ENCODE peak calls at places on chromosomes 2 and 18, in seven cellular contexts. S is ascending aorta, I is AG04450, E is neuronal stem cell, H is thoracic aorta, J is HCT116, F is lower lobe of right lung. L is an unnamed sample.

GRCh38 chr18:55086931-55087330 is 127.7 kb upstream of the CCDC68 start:
- DNase-seq in S (no peak), I (no peak), E (no peak), H (no peak), J (no peak), F (no peak), L (no peak)

GRCh38 chr2:55712477-55713060 is 18.9 kb upstream of the PNPT1 start:
- DNase-seq in S (no peak), I (no peak), E (no peak), H (no peak), J (no peak), F (no peak), L (no peak)

GRCh38 chr18:36333418-36333817 is 35.9 kb downstream of the FHOD3 start:
- DNase-seq in S (no peak), I (peak), E (no peak), H (no peak), J (no peak), F (no peak), L (no peak)

GRCh38 chr2:132652501-132652900 is 17.5 kb downstream of the LYPD1 start:
- DNase-seq in S (no peak), I (no peak), E (no peak), H (no peak), J (no peak), F (no peak), L (no peak)

GRCh38 chr18:69954719-69955118 is 7.0 kb upstream of the CD226 start:
- DNase-seq in S (no peak), I (no peak), E (no peak), H (no peak), J (no peak), F (no peak), L (no peak)

GRCh38 chr2:129554373-129554772 is 425.1 kb upstream of the RAB6C start:
- DNase-seq in S (no peak), I (no peak), E (no peak), H (no peak), J (no peak), F (no peak), L (no peak)

GRCh38 chr2:106596844-106597243 is 109.7 kb downstream of the CD8B2 start:
- DNase-seq in S (no peak), I (no peak), E (no peak), H (no peak), J (no peak), F (no peak), L (no peak)

GRCh38 chr2:135822855-135823254 is 14.1 kb downstream of the LCT start:
- DNase-seq in S (no peak), I (no peak), E (no peak), H (no peak), J (no peak), F (no peak), L (no peak)

GRCh38 chr2:19955544-19956422 is 34.1 kb downstream of the WDR35 start:
- DNase-seq in S (no peak), I (peak), E (peak), H (no peak), J (peak), F (peak), L (peak)

GRCh38 chr2:239621611-239622010 is 220.8 kb upstream of the HDAC4 start:
- DNase-seq in S (peak), I (no peak), E (no peak), H (no peak), J (no peak), F (no peak), L (no peak)

GRCh38 chr2:163735692-163736432 is at the start of gene FIGN:
- DNase-seq in S (peak), I (peak), E (peak), H (peak), J (no peak), F (peak), L (peak)

GRCh38 chr2:240739797-240740196 is 48.1 kb downstream of the AQP12A start:
- DNase-seq in S (no peak), I (no peak), E (no peak), H (no peak), J (no peak), F (no peak), L (no peak)

GRCh38 chr2:58812766-58813344 is 571.7 kb upstream of the FANCL start:
- DNase-seq in S (no peak), I (no peak), E (no peak), H (no peak), J (no peak), F (no peak), L (no peak)

GRCh38 chr2:2877427-2877826 is 500.2 kb downstream of the EIPR1 start:
- DNase-seq in S (no peak), I (no peak), E (no peak), H (no peak), J (no peak), F (no peak), L (no peak)

GRCh38 chr2:2876350-2877042 is 501.1 kb downstream of the EIPR1 start:
- DNase-seq in S (no peak), I (no peak), E (no peak), H (no peak), J (no peak), F (no peak), L (no peak)

GRCh38 chr2:2875296-2875695 is 502.3 kb downstream of the EIPR1 start:
- DNase-seq in S (no peak), I (no peak), E (no peak), H (no peak), J (no peak), F (no peak), L (no peak)

GRCh38 chr2:2874805-2875204 is 502.8 kb downstream of the EIPR1 start:
- DNase-seq in S (no peak), I (no peak), E (no peak), H (no peak), J (no peak), F (no peak), L (no peak)

DNA sequence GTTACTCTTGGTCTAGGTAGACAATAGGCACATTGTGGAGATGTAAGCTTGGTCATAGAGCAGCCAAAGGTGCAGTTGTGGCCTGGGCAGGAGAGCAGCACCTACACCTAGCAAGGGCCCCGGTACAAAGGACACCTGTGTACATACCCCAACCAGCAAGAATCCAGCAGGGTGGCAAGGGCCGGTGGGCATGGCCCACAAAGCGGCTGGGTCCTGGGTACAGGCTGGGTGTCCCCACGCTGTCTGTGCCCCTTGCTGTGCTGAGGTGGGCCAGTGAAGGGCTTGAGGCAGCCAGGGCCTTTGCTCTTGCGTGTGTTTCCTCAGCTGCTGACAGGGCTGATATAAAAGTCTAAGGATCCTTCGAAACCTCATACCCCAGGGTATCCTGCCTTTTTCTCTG is 501.8 kb downstream of the EIPR1 start:
- DNase-seq in S (no peak), I (no peak), E (no peak), H (no peak), J (no peak), F (no peak), L (no peak)
- H3K27ac ChIP-seq in S (no peak), I (no peak), E (no peak), H (no peak), J (no peak), F (no peak), L (no peak)

GRCh38 chr2:127108090-127108523 is 1.2 kb upstream of the BIN1 start:
- DNase-seq in S (peak), I (no peak), E (no peak), H (no peak), J (no peak), F (no peak), L (peak)
- H3K4me3 ChIP-seq in S (no peak), I (peak), E (peak), H (no peak), J (peak), F (peak), L (no peak)

GRCh38 chr2:172830482-172830881 is 94.8 kb downstream of the RAPGEF4 start:
- DNase-seq in S (no peak), I (no peak), E (no peak), H (no peak), J (no peak), F (no peak), L (no peak)

GRCh38 chr2:172833898-172834297 is 98.3 kb downstream of the RAPGEF4 start:
- DNase-seq in S (no peak), I (no peak), E (no peak), H (no peak), J (no peak), F (no peak), L (no peak)

GRCh38 chr2:172839446-172839845 is 103.8 kb downstream of the RAPGEF4 start:
- DNase-seq in S (no peak), I (no peak), E (no peak), H (no peak), J (no peak), F (no peak), L (no peak)

GRCh38 chr2:172836386-172837200 is 100.9 kb downstream of the RAPGEF4 start:
- DNase-seq in S (no peak), I (no peak), E (no peak), H (no peak), J (peak), F (no peak), L (no peak)

DNA sequence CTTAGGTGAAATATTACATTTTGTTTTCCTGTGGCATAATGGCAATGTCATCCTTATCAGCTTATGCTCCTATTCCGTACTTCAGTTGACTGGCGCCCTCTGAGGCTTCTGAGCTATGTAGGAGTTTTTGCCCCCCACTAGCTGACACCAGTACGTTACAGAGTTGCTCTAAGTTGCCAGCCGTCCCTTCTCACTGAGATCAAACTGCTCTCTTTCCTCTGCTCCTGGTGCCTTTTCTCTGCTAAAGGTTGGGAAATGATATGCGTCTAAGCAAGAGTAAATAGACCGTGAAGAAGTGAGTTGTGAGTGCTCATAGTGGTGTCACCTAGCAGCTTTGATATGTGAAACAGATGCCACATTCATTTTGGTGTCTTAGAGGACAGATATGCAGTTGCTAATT is 99.2 kb downstream of the RAPGEF4 start:
- DNase-seq in S (no peak), I (no peak), E (no peak), H (no peak), J (no peak), F (no peak), L (no peak)
- H3K27ac ChIP-seq in S (no peak), I (no peak), E (no peak), H (no peak), J (no peak), F (no peak), L (no peak)

DNA sequence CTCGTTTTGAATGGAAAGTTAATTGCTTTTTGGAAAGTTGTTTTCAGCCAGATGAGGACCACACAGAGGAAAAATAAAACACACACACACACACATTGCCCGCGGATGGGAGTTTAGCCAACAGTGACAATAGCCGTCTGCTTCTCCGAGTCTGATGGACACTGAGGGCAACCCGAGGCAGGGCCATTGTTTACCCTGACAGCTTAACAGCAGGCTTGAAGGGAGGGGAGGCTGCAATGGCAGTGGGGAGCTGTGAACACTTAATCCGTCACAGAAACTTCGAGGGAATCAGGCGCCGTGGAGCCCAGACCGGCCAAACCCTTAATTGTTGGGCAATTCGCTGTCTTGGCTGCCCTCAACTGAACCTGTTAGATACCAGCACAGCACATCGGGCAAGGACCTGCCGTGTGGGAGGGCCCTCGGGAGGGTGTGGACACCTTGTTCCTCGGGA is 145.9 kb downstream of the ACKR3 start:
- DNase-seq in S (no peak), I (no peak), E (peak), H (no peak), J (no peak), F (no peak), L (no peak)
- H3K4me3 ChIP-seq in S (no peak), I (no peak), E (no peak), H (no peak), J (no peak), F (no peak), L (no peak)

DNA sequence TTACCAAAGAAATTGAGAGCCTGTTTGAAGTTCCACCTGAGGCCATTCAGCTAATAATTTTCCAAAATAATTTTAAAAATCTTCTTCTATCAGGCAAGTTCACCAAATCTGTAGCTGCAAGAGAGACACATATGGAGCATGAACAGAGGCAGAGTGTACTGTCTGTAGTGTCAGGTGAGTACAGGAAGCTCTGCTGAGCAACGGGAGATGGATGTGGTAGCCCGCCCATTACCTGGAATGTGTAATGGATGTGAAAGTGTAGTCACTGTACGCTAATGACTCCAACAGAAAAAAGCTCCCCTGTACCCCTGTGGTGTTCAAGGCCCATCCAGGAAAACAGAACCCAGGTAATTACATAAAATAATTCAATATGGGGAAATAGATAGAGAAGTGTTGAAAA is 311.5 kb downstream of the LRRTM4 start:
- DNase-seq in S (no peak), I (no peak), E (no peak), H (no peak), J (no peak), F (no peak), L (no peak)
- H3K27ac ChIP-seq in S (no peak), I (no peak), E (no peak), H (no peak), J (no peak), F (no peak), L (no peak)

GRCh38 chr2:204664708-204665121 is 119.4 kb downstream of the PARD3B start:
- DNase-seq in S (no peak), I (no peak), E (no peak), H (no peak), J (no peak), F (no peak), L (no peak)

GRCh38 chr2:204665771-204666170 is 120.5 kb downstream of the PARD3B start:
- DNase-seq in S (no peak), I (no peak), E (no peak), H (no peak), J (no peak), F (no peak), L (no peak)

GRCh38 chr2:204662956-204663355 is 117.7 kb downstream of the PARD3B start:
- DNase-seq in S (no peak), I (no peak), E (no peak), H (no peak), J (no peak), F (no peak), L (no peak)

GRCh38 chr2:204663816-204664421 is 118.6 kb downstream of the PARD3B start:
- DNase-seq in S (no peak), I (no peak), E (no peak), H (no peak), J (no peak), F (no peak), L (no peak)

GRCh38 chr2:204665244-204665643 is 120.0 kb downstream of the PARD3B start:
- DNase-seq in S (no peak), I (no peak), E (no peak), H (no peak), J (no peak), F (no peak), L (no peak)
- H3K4me3 ChIP-seq in S (no peak), I (no peak), E (no peak), H (no peak), J (no peak), F (no peak), L (no peak)

DNA sequence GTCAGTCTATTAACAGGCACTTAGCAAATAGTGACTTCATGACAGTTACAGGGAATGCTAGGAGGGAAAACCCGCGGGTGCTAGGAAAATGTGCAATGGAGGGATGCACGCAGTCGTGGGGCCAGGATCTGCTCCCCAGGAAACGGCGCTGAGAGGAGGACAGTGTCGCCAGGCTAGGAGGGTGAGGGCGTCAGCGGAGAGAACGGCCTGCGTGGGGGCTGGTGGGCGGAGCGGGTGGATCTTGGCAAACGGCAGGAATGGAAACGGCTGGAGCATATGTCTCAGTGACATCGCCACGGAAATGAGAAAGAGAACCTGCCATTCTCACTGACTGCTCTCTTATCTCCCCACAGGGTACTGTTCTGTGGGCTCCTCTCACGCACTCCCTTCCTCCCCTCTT is 478.5 kb upstream of the ID2 start:
- DNase-seq in S (no peak), I (no peak), E (no peak), H (no peak), J (no peak), F (no peak), L (no peak)
- H3K27ac ChIP-seq in S (no peak), I (no peak), E (no peak), H (no peak), J (no peak), F (no peak), L (no peak)

GRCh38 chr18:3250237-3251107 is 2.9 kb downstream of the MYL12A start:
- DNase-seq in S (no peak), I (no peak), E (no peak), H (no peak), J (no peak), F (no peak), L (no peak)
- H3K4me3 ChIP-seq in S (peak), I (peak), E (no peak), H (peak), J (no peak), F (peak), L (no peak)

L was measured in left lung.